ENCODE peak calls at places on chromosome X, in four cellular contexts. M is AG04449, A is AML-193, X is NCI-H1105. H is an unnamed sample.

GRCh38 chrX:39689374-39690104 is 408.2 kb downstream of the BCOR start:
- DNase-seq in M (no peak), A (no peak), X (no peak), H (no peak)

GRCh38 chrX:30301977-30302376 is 7.2 kb downstream of the NR0B1 start:
- DNase-seq in M (no peak), A (no peak), X (no peak), H (no peak)

GRCh38 chrX:132532955-132533354 is 44.1 kb upstream of the MBNL3 start:
- DNase-seq in M (no peak), A (no peak), X (no peak), H (no peak)

GRCh38 chrX:140432328-140433025 is 72.4 kb downstream of the SOX3 start:
- DNase-seq in M (no peak), A (no peak), X (no peak), H (no peak)

GRCh38 chrX:134244043-134244442 is 7.1 kb downstream of the CCDC160 start:
- DNase-seq in M (no peak), A (no peak), X (no peak), H (no peak)

GRCh38 chrX:48648299-48648698 is 35.3 kb upstream of the WAS start:
- DNase-seq in M (no peak), A (peak; percentile 53), X (no peak), H (no peak)

GRCh38 chrX:10130354-10130753 is 26.4 kb upstream of the CLCN4 start:
- DNase-seq in M (no peak), A (no peak), X (no peak), H (no peak)

GRCh38 chrX:72271812-72272211 is 5.2 kb downstream of the RPS4X start:
- DNase-seq in M (no peak), A (no peak), X (no peak), H (no peak)

GRCh38 chrX:30779453-30780030 is 109.5 kb downstream of the TAB3 start:
- DNase-seq in M (no peak), A (no peak), X (no peak), H (peak; percentile 35)

GRCh38 chrX:134000260-134001245 is 15.2 kb upstream of the GPC3 start:
- DNase-seq in M (no peak), A (no peak), X (no peak), H (no peak)

GRCh38 chrX:149531599-149531998 is 9.2 kb upstream of the EOLA1 start:
- DNase-seq in M (no peak), A (peak; percentile 18), X (no peak), H (no peak)

GRCh38 chrX:63561425-63561824 is 210.3 kb upstream of the SPIN4 start:
- DNase-seq in M (no peak), A (no peak), X (no peak), H (no peak)

GRCh38 chrX:2696698-2697215 is 5.7 kb downstream of the CD99 start:
- DNase-seq in M (no peak), A (no peak), X (no peak), H (no peak)

GRCh38 chrX:132094169-132094568 is 33.7 kb downstream of the FRMD7 start:
- DNase-seq in M (no peak), A (no peak), X (no peak), H (no peak)

GRCh38 chrX:51608071-51608470 is 10.6 kb downstream of the CENPVL3 start:
- DNase-seq in M (no peak), A (no peak), X (no peak), H (no peak)